ENCODE peak calls at places on chromosomes 3 and 15, in ten cellular contexts. One of them, this sample, is unnamed.

GRCh38 chr3:138509586-138509985 is 75.2 kb downstream of the ESYT3 start:
- DNase-seq in Peyer's patch: no peak
- DNase-seq in A549: no peak
- DNase-seq in body of pancreas: no peak
- DNase-seq in IMR-90: peak
- DNase-seq in heart left ventricle: no peak
- DNase-seq in GM12878: no peak
- DNase-seq in adrenal gland: no peak
- DNase-seq in uterus: no peak
- DNase-seq in breast epithelium: no peak
- DNase-seq in this sample: no peak

GRCh38 chr3:172186607-172187006 is 147.2 kb downstream of the FNDC3B start:
- DNase-seq in breast epithelium: no peak
- DNase-seq in IMR-90: no peak
- DNase-seq in A549: no peak
- DNase-seq in GM12878: no peak
- DNase-seq in Peyer's patch: no peak
- DNase-seq in body of pancreas: no peak
- DNase-seq in adrenal gland: no peak
- DNase-seq in uterus: no peak
- DNase-seq in heart left ventricle: no peak
- DNase-seq in this sample: no peak

GRCh38 chr15:55496716-55497115 is 11.3 kb downstream of the DNAAF4 start:
- DNase-seq in A549: no peak
- DNase-seq in adrenal gland: no peak
- DNase-seq in GM12878: no peak
- DNase-seq in Peyer's patch: no peak
- DNase-seq in breast epithelium: no peak
- DNase-seq in body of pancreas: no peak
- DNase-seq in IMR-90: no peak
- DNase-seq in uterus: no peak
- DNase-seq in heart left ventricle: no peak
- DNase-seq in this sample: no peak

GRCh38 chr3:134201201-134202130 is 49.2 kb downstream of the RYK start:
- DNase-seq in IMR-90: peak
- DNase-seq in heart left ventricle: no peak
- DNase-seq in GM12878: no peak
- DNase-seq in uterus: no peak
- DNase-seq in Peyer's patch: no peak
- DNase-seq in adrenal gland: no peak
- DNase-seq in body of pancreas: no peak
- DNase-seq in breast epithelium: no peak
- DNase-seq in A549: no peak
- DNase-seq in this sample: peak

GRCh38 chr15:64536244-64536836 is 76.0 kb downstream of the ZNF609 start:
- DNase-seq in IMR-90: peak
- DNase-seq in breast epithelium: no peak
- DNase-seq in GM12878: no peak
- DNase-seq in body of pancreas: no peak
- DNase-seq in uterus: no peak
- DNase-seq in adrenal gland: no peak
- DNase-seq in heart left ventricle: no peak
- DNase-seq in Peyer's patch: no peak
- DNase-seq in A549: peak
- DNase-seq in this sample: peak

GRCh38 chr3:190443257-190443656 is 6.4 kb downstream of the TMEM207 start:
- DNase-seq in IMR-90: peak
- DNase-seq in Peyer's patch: no peak
- DNase-seq in uterus: no peak
- DNase-seq in breast epithelium: no peak
- DNase-seq in GM12878: no peak
- DNase-seq in body of pancreas: no peak
- DNase-seq in adrenal gland: no peak
- DNase-seq in heart left ventricle: no peak
- DNase-seq in A549: peak
- DNase-seq in this sample: peak

GRCh38 chr3:178072391-178072790 is 463.8 kb upstream of the KCNMB2 start:
- DNase-seq in breast epithelium: no peak
- DNase-seq in uterus: no peak
- DNase-seq in Peyer's patch: no peak
- DNase-seq in GM12878: no peak
- DNase-seq in IMR-90: peak
- DNase-seq in A549: no peak
- DNase-seq in adrenal gland: no peak
- DNase-seq in heart left ventricle: no peak
- DNase-seq in body of pancreas: no peak
- DNase-seq in this sample: no peak

GRCh38 chr15:45648521-45649200 is 13.8 kb downstream of the SQOR start:
- DNase-seq in IMR-90: peak
- DNase-seq in body of pancreas: peak
- DNase-seq in A549: peak
- DNase-seq in breast epithelium: no peak
- DNase-seq in uterus: no peak
- DNase-seq in Peyer's patch: no peak
- DNase-seq in GM12878: no peak
- DNase-seq in heart left ventricle: no peak
- DNase-seq in adrenal gland: peak
- DNase-seq in this sample: peak

GRCh38 chr3:147354621-147355020 is 51.7 kb downstream of the ZIC4 start:
- DNase-seq in Peyer's patch: no peak
- DNase-seq in heart left ventricle: no peak
- DNase-seq in uterus: no peak
- DNase-seq in A549: no peak
- DNase-seq in body of pancreas: no peak
- DNase-seq in IMR-90: no peak
- DNase-seq in GM12878: no peak
- DNase-seq in breast epithelium: no peak
- DNase-seq in adrenal gland: no peak
- DNase-seq in this sample: no peak

GRCh38 chr3:13141183-13141582 is 68.0 kb upstream of the IQSEC1 start:
- DNase-seq in GM12878: no peak
- DNase-seq in A549: no peak
- DNase-seq in uterus: no peak
- DNase-seq in breast epithelium: peak
- DNase-seq in heart left ventricle: no peak
- DNase-seq in IMR-90: no peak
- DNase-seq in body of pancreas: no peak
- DNase-seq in adrenal gland: no peak
- DNase-seq in Peyer's patch: peak
- DNase-seq in this sample: no peak

GRCh38 chr3:138949445-138950005 is 2.5 kb downstream of the FOXL2NB start:
- DNase-seq in breast epithelium: no peak
- DNase-seq in Peyer's patch: no peak
- DNase-seq in heart left ventricle: no peak
- DNase-seq in adrenal gland: no peak
- DNase-seq in A549: no peak
- DNase-seq in body of pancreas: no peak
- DNase-seq in GM12878: no peak
- DNase-seq in uterus: no peak
- DNase-seq in IMR-90: no peak
- DNase-seq in this sample: no peak

GRCh38 chr3:52277071-52277964 is 1.1 kb downstream of the WDR82 start:
- DNase-seq in IMR-90: peak
- DNase-seq in A549: peak
- DNase-seq in uterus: peak
- DNase-seq in adrenal gland: peak
- DNase-seq in heart left ventricle: peak
- DNase-seq in body of pancreas: peak
- DNase-seq in Peyer's patch: peak
- DNase-seq in breast epithelium: peak
- DNase-seq in GM12878: no peak
- DNase-seq in this sample: peak

GRCh38 chr3:29333520-29333919 is 52.6 kb downstream of the RBMS3 start:
- DNase-seq in GM12878: no peak
- DNase-seq in A549: no peak
- DNase-seq in Peyer's patch: no peak
- DNase-seq in uterus: no peak
- DNase-seq in body of pancreas: no peak
- DNase-seq in IMR-90: peak
- DNase-seq in heart left ventricle: no peak
- DNase-seq in adrenal gland: no peak
- DNase-seq in breast epithelium: no peak
- DNase-seq in this sample: no peak

GRCh38 chr15:70362350-70362749 is 264.6 kb upstream of the TLE3 start:
- DNase-seq in heart left ventricle: no peak
- DNase-seq in breast epithelium: no peak
- DNase-seq in adrenal gland: peak
- DNase-seq in body of pancreas: no peak
- DNase-seq in GM12878: no peak
- DNase-seq in uterus: no peak
- DNase-seq in A549: no peak
- DNase-seq in Peyer's patch: no peak
- DNase-seq in IMR-90: no peak
- DNase-seq in this sample: no peak

GRCh38 chr3:6644070-6644929 is 216.6 kb upstream of the GRM7 start:
- DNase-seq in A549: no peak
- DNase-seq in adrenal gland: peak
- DNase-seq in breast epithelium: no peak
- DNase-seq in GM12878: peak
- DNase-seq in uterus: no peak
- DNase-seq in heart left ventricle: no peak
- DNase-seq in body of pancreas: no peak
- DNase-seq in Peyer's patch: no peak
- DNase-seq in IMR-90: no peak
- DNase-seq in this sample: no peak

GRCh38 chr15:61835476-61836106 is 224.7 kb downstream of the VPS13C start:
- DNase-seq in adrenal gland: peak
- DNase-seq in Peyer's patch: peak
- DNase-seq in heart left ventricle: peak
- DNase-seq in body of pancreas: peak
- DNase-seq in IMR-90: peak
- DNase-seq in GM12878: no peak
- DNase-seq in uterus: peak
- DNase-seq in A549: peak
- DNase-seq in breast epithelium: no peak
- DNase-seq in this sample: peak

DNA sequence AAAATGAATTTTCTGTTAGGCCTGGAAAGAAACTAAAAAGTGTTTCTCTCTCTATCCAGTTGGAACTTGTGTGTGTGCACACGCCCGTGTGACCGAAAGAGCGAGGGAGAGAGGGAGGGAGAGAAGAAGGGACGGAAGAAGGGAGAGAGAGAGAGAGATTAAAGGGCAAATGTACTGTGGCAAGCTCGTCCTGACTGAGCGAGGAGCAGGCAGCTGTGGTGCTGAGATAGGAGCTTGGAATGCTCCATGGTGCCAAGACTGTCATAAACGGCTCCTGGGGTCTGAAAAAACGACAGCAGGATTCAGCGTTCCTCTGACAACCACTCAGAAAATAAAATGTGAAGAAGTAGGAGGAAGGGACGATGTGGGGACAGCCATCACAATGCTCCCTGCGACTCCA is 276.0 kb downstream of the SV2B start:
- DNase-seq in body of pancreas: no peak
- DNase-seq in breast epithelium: no peak
- DNase-seq in GM12878: no peak
- DNase-seq in heart left ventricle: no peak
- DNase-seq in A549: no peak
- DNase-seq in adrenal gland: no peak
- DNase-seq in uterus: no peak
- DNase-seq in Peyer's patch: no peak
- DNase-seq in IMR-90: no peak
- DNase-seq in this sample: no peak
- TF ChIP-seq POLR2A in body of pancreas: no peak
- TF ChIP-seq POLR2A in breast epithelium: no peak
- TF ChIP-seq POLR2A in GM12878: no peak
- TF ChIP-seq POLR2A in heart left ventricle: no peak
- TF ChIP-seq POLR2A in A549: no peak
- TF ChIP-seq POLR2A in adrenal gland: no peak
- TF ChIP-seq POLR2A in uterus: no peak
- TF ChIP-seq POLR2A in Peyer's patch: no peak
- TF ChIP-seq POLR2A in IMR-90: no peak
- TF ChIP-seq POLR2A in this sample: no peak

GRCh38 chr3:4749567-4750002 is 229.7 kb upstream of the BHLHE40 start:
- DNase-seq in uterus: no peak
- DNase-seq in body of pancreas: no peak
- DNase-seq in heart left ventricle: no peak
- DNase-seq in Peyer's patch: no peak
- DNase-seq in IMR-90: no peak
- DNase-seq in A549: no peak
- DNase-seq in adrenal gland: no peak
- DNase-seq in GM12878: no peak
- DNase-seq in breast epithelium: no peak
- DNase-seq in this sample: no peak
- TF ChIP-seq POLR2A in uterus: no peak
- TF ChIP-seq POLR2A in body of pancreas: no peak
- TF ChIP-seq POLR2A in heart left ventricle: no peak
- TF ChIP-seq POLR2A in Peyer's patch: no peak
- TF ChIP-seq POLR2A in IMR-90: no peak
- TF ChIP-seq POLR2A in A549: no peak
- TF ChIP-seq POLR2A in adrenal gland: no peak
- TF ChIP-seq POLR2A in GM12878: peak
- TF ChIP-seq POLR2A in breast epithelium: no peak
- TF ChIP-seq POLR2A in this sample: no peak

GRCh38 chr3:38454884-38455638 is 1.4 kb downstream of the ACVR2B start:
- DNase-seq in breast epithelium: peak
- DNase-seq in Peyer's patch: peak
- DNase-seq in heart left ventricle: peak
- DNase-seq in A549: peak
- DNase-seq in uterus: peak
- DNase-seq in IMR-90: peak
- DNase-seq in body of pancreas: peak
- DNase-seq in adrenal gland: peak
- DNase-seq in GM12878: no peak
- DNase-seq in this sample: peak
- TF ChIP-seq POLR2A in breast epithelium: peak
- TF ChIP-seq POLR2A in Peyer's patch: no peak
- TF ChIP-seq POLR2A in heart left ventricle: no peak
- TF ChIP-seq POLR2A in A549: peak
- TF ChIP-seq POLR2A in uterus: peak
- TF ChIP-seq POLR2A in IMR-90: no peak
- TF ChIP-seq POLR2A in body of pancreas: no peak
- TF ChIP-seq POLR2A in adrenal gland: no peak
- TF ChIP-seq POLR2A in GM12878: no peak
- TF ChIP-seq POLR2A in this sample: no peak

DNA sequence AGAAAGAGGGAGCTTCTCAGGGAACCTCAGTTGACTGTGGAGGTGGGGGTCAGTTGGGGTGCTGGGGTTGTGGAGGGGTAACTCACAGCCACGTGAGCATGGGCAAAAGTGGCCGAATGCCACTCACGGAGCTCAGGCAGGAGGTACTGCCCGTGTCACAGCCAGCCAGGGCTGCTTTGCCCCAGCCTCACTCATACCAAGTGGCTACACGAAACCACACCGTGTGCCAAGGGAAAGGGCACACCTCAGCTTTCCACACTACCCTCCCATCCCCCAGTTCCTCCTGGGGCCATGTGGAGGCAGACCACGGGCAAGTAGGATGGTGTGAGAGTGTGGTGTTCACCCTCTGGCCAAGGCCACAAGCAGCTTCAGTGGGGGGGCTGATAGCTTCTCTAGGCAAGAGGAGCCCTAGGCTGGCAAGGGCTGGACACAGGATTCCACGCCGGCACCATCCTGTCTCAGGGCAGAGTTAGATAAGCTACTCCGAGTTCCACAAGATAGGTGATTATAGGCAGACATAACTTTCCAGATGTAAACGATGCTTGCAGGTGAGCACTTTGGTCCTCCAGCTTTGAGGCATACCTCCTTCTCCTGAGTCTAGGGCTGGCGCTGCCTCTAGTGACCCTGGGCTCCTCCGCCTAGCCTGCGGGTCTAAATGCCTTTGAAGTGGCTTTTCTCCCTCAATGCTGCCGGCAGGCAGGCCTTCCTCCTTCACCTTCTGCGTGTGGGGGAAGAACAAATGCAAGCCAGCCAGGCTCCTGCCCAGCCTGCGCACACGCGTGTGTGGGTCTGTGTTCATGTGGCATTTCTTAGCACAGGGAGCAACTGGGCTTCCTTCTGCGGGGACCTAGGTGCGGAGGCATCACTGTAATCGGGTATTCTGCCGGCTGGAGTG is 25.0 kb downstream of the RGMA start:
- DNase-seq in breast epithelium: no peak
- DNase-seq in uterus: no peak
- DNase-seq in adrenal gland: no peak
- DNase-seq in Peyer's patch: no peak
- DNase-seq in GM12878: no peak
- DNase-seq in IMR-90: no peak
- DNase-seq in heart left ventricle: no peak
- DNase-seq in A549: no peak
- DNase-seq in body of pancreas: no peak
- DNase-seq in this sample: no peak
- TF ChIP-seq POLR2A in breast epithelium: no peak
- TF ChIP-seq POLR2A in uterus: no peak
- TF ChIP-seq POLR2A in adrenal gland: no peak
- TF ChIP-seq POLR2A in Peyer's patch: no peak
- TF ChIP-seq POLR2A in GM12878: no peak
- TF ChIP-seq POLR2A in IMR-90: no peak
- TF ChIP-seq POLR2A in heart left ventricle: no peak
- TF ChIP-seq POLR2A in A549: no peak
- TF ChIP-seq POLR2A in body of pancreas: no peak
- TF ChIP-seq POLR2A in this sample: no peak

This sample was measured in H54.